ENCODE peak calls at places on chromosomes 13 and 19, in nine cellular contexts. N is astrocyte, R is brain microvascular endothelial cell, C is adrenal gland, W is cardiac fibroblast, E is mucosa of descending colon, V is kidney, F is fibroblast of the aortic adventitia, O is AG09319. J is an unnamed sample.

GRCh38 chr13:85828094-85828684 is 29.0 kb upstream of the SLITRK6 start:
- DNase-seq in N (peak), R (peak), C (peak), W (peak), E (no peak), V (no peak), F (peak), O (no peak), J (no peak)

GRCh38 chr19:19615086-19615485 is 3.4 kb downstream of the PBX4 start:
- DNase-seq in N (peak), R (no peak), C (no peak), W (no peak), E (no peak), V (no peak), F (no peak), O (no peak), J (no peak)

GRCh38 chr19:18478545-18479311 is 40.8 kb upstream of the ISYNA1 start:
- DNase-seq in N (peak), R (peak), C (peak), W (peak), E (peak), V (peak), F (peak), O (peak), J (peak)

GRCh38 chr19:43425567-43426392 is 11.1 kb downstream of the TEX101 start:
- DNase-seq in N (no peak), R (no peak), C (peak), W (peak), E (peak), V (no peak), F (peak), O (no peak), J (peak)

GRCh38 chr13:81080911-81081454 is 740.1 kb upstream of the SPRY2 start:
- DNase-seq in N (no peak), R (no peak), C (no peak), W (no peak), E (no peak), V (no peak), F (no peak), O (no peak), J (no peak)

GRCh38 chr13:47251771-47252170 is 354.9 kb upstream of the HTR2A start:
- DNase-seq in N (peak), R (no peak), C (no peak), W (no peak), E (no peak), V (no peak), F (peak), O (no peak), J (no peak)

GRCh38 chr13:66635526-66635925 is 594.6 kb downstream of the PCDH9 start:
- DNase-seq in N (peak), R (peak), C (no peak), W (peak), E (no peak), V (no peak), F (peak), O (no peak), J (no peak)

GRCh38 chr19:13053761-13054604 is 48.7 kb downstream of the LYL1 start:
- DNase-seq in N (peak), R (peak), C (peak), W (peak), E (peak), V (peak), F (peak), O (peak), J (peak)

GRCh38 chr19:33399081-33399744 is 25.7 kb downstream of the CEBPG start:
- DNase-seq in N (no peak), R (no peak), C (no peak), W (no peak), E (no peak), V (peak), F (no peak), O (no peak), J (no peak)

GRCh38 chr13:73901324-73902068 is 232.7 kb downstream of the KLF12 start:
- DNase-seq in N (no peak), R (no peak), C (no peak), W (no peak), E (no peak), V (no peak), F (no peak), O (no peak), J (no peak)

DNA sequence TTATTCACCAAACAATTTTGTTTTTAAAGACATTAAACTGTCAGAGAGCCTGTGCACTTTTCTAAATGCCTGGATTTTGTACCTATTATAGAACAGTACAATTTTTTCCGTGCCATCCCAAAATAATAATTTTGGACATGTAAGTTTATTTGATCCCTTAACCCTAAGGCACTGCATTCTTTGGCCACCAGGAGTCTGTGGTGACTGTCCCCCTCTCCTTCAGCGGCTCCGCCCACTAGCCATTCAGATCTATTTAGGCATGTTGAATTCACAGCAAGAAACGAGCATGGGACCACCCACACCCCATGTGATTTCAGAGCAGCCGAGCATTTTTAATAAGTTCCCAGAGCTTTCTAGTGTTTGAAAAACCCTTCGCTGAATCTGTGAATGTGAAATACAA is 567.5 kb downstream of the MYO16 start:
- DNase-seq in N (no peak), R (no peak), C (no peak), W (no peak), E (no peak), V (no peak), F (no peak), O (no peak), J (no peak)
- TF ChIP-seq CTCF in N (peak), R (peak), C (no peak), W (no peak), E (no peak), V (no peak), F (no peak), O (no peak), J (no peak)

GRCh38 chr13:44876782-44877324 is 112.4 kb downstream of the NUFIP1 start:
- DNase-seq in N (no peak), R (no peak), C (no peak), W (no peak), E (no peak), V (no peak), F (no peak), O (no peak), J (no peak)

GRCh38 chr13:44874886-44875630 is 114.2 kb downstream of the NUFIP1 start:
- DNase-seq in N (peak), R (no peak), C (no peak), W (no peak), E (no peak), V (no peak), F (no peak), O (no peak), J (no peak)

GRCh38 chr13:44874176-44874575 is 115.1 kb downstream of the NUFIP1 start:
- DNase-seq in N (no peak), R (no peak), C (no peak), W (no peak), E (no peak), V (no peak), F (no peak), O (no peak), J (no peak)

GRCh38 chr13:44884076-44884729 is 105.1 kb downstream of the NUFIP1 start:
- DNase-seq in N (peak), R (peak), C (no peak), W (peak), E (no peak), V (no peak), F (peak), O (peak), J (no peak)

GRCh38 chr13:44879452-44880058 is 109.7 kb downstream of the NUFIP1 start:
- DNase-seq in N (peak), R (peak), C (peak), W (peak), E (no peak), V (no peak), F (peak), O (peak), J (peak)
- TF ChIP-seq CTCF in N (peak), R (peak), C (peak), W (peak), E (no peak), V (no peak), F (peak), O (peak), J (no peak)

GRCh38 chr19:14871619-14872230 is 14.2 kb downstream of the OR7A17 start:
- DNase-seq in N (no peak), R (no peak), C (no peak), W (peak), E (no peak), V (no peak), F (peak), O (no peak), J (no peak)
- TF ChIP-seq CTCF in N (peak), R (peak), C (peak), W (peak), E (no peak), V (peak), F (peak), O (peak), J (no peak)

DNA sequence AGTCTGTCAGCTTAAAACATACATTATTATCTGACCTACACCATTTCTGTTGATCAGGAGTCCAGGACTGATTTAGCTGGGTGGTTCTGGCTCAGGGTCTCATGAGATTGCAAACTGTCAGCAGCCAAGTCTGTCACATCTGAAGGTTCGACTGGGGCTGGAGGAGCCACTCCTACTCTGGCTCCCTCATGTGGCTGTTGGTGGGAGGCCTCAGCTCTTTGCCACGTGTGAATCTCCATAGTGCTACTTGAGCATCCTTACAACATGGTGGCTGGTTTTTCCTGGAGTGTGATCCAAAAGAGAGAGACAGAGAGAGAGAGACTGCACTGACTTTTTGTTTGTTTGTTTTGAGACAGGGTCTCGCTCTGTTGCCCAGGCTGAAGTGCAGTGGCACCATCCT is 63.6 kb upstream of the NFIC start:
- DNase-seq in N (no peak), R (no peak), C (no peak), W (no peak), E (no peak), V (no peak), F (no peak), O (no peak), J (no peak)
- TF ChIP-seq CTCF in N (no peak), R (peak), C (no peak), W (no peak), E (no peak), V (no peak), F (no peak), O (no peak), J (no peak)

J was measured in Calu3.